ENCODE peak calls at places on chromosomes 3 and 15, in nine cellular contexts. One of them, this sample, is unnamed.
A peak's percentile ranks its signal among the peaks of the same experiment; 100 is the strongest.

GRCh38 chr3:64083588-64083974 is 60.3 kb upstream of the PSMD6 start:
- DNase-seq in psoas muscle: no peak
- DNase-seq in esophagus muscularis mucosa: no peak
- DNase-seq in neural progenitor cell: no peak
- DNase-seq in H9: no peak
- DNase-seq in Panc1: no peak
- DNase-seq in GM12878: no peak
- DNase-seq in effector memory CD4-positive, alpha-beta T cell: no peak
- DNase-seq in adrenal gland: no peak
- DNase-seq in this sample: no peak

GRCh38 chr3:177440456-177441105 is 243.3 kb upstream of the TBL1XR1 start:
- DNase-seq in psoas muscle: no peak
- DNase-seq in esophagus muscularis mucosa: no peak
- DNase-seq in neural progenitor cell: no peak
- DNase-seq in H9: no peak
- DNase-seq in Panc1: no peak
- DNase-seq in GM12878: no peak
- DNase-seq in effector memory CD4-positive, alpha-beta T cell: no peak
- DNase-seq in adrenal gland: no peak
- DNase-seq in this sample: no peak

GRCh38 chr15:65558336-65558735 is 28.1 kb downstream of the HACD3 start:
- DNase-seq in psoas muscle: no peak
- DNase-seq in esophagus muscularis mucosa: no peak
- DNase-seq in neural progenitor cell: no peak
- DNase-seq in H9: no peak
- DNase-seq in Panc1: no peak
- DNase-seq in GM12878: no peak
- DNase-seq in effector memory CD4-positive, alpha-beta T cell: no peak
- DNase-seq in adrenal gland: no peak
- DNase-seq in this sample: no peak

GRCh38 chr3:183460059-183461052 is 31.9 kb upstream of the MCF2L2 start:
- DNase-seq in psoas muscle: no peak
- DNase-seq in esophagus muscularis mucosa: no peak
- DNase-seq in neural progenitor cell: no peak
- DNase-seq in H9: no peak
- DNase-seq in Panc1: no peak
- DNase-seq in GM12878: no peak
- DNase-seq in effector memory CD4-positive, alpha-beta T cell: no peak
- DNase-seq in adrenal gland: no peak
- DNase-seq in this sample: no peak

GRCh38 chr3:168094877-168095610 is 680 bp downstream of the GOLIM4 start:
- DNase-seq in psoas muscle: peak; percentile 72
- DNase-seq in esophagus muscularis mucosa: no peak
- DNase-seq in neural progenitor cell: peak; percentile 82
- DNase-seq in H9: peak; percentile 72
- DNase-seq in Panc1: peak; percentile 28
- DNase-seq in GM12878: peak; percentile 30
- DNase-seq in effector memory CD4-positive, alpha-beta T cell: no peak
- DNase-seq in adrenal gland: peak; percentile 72
- DNase-seq in this sample: peak; percentile 64

GRCh38 chr15:76968310-76968709 is 26.6 kb upstream of the PSTPIP1 start:
- DNase-seq in psoas muscle: no peak
- DNase-seq in esophagus muscularis mucosa: no peak
- DNase-seq in neural progenitor cell: no peak
- DNase-seq in H9: no peak
- DNase-seq in Panc1: no peak
- DNase-seq in GM12878: no peak
- DNase-seq in effector memory CD4-positive, alpha-beta T cell: no peak
- DNase-seq in adrenal gland: no peak
- DNase-seq in this sample: no peak

GRCh38 chr3:8702560-8702959 is 31.0 kb upstream of the CAV3 start:
- DNase-seq in psoas muscle: no peak
- DNase-seq in esophagus muscularis mucosa: no peak
- DNase-seq in neural progenitor cell: peak; percentile 40
- DNase-seq in H9: peak; percentile 67
- DNase-seq in Panc1: no peak
- DNase-seq in GM12878: no peak
- DNase-seq in effector memory CD4-positive, alpha-beta T cell: no peak
- DNase-seq in adrenal gland: no peak
- DNase-seq in this sample: no peak

GRCh38 chr15:69298697-69299441 is at the start of gene PAQR5:
- DNase-seq in psoas muscle: peak; percentile 59
- DNase-seq in esophagus muscularis mucosa: no peak
- DNase-seq in neural progenitor cell: peak; percentile 59
- DNase-seq in H9: peak; percentile 54
- DNase-seq in Panc1: no peak
- DNase-seq in GM12878: no peak
- DNase-seq in effector memory CD4-positive, alpha-beta T cell: no peak
- DNase-seq in adrenal gland: peak; percentile 73
- DNase-seq in this sample: peak; percentile 25

GRCh38 chr3:53147161-53147902 is 13.7 kb upstream of the PRKCD start:
- DNase-seq in psoas muscle: no peak
- DNase-seq in esophagus muscularis mucosa: no peak
- DNase-seq in neural progenitor cell: no peak
- DNase-seq in H9: no peak
- DNase-seq in Panc1: no peak
- DNase-seq in GM12878: no peak
- DNase-seq in effector memory CD4-positive, alpha-beta T cell: no peak
- DNase-seq in adrenal gland: no peak
- DNase-seq in this sample: no peak

GRCh38 chr3:96059301-96059700 is 755.1 kb upstream of the EPHA6 start:
- DNase-seq in psoas muscle: no peak
- DNase-seq in esophagus muscularis mucosa: no peak
- DNase-seq in neural progenitor cell: no peak
- DNase-seq in H9: no peak
- DNase-seq in Panc1: no peak
- DNase-seq in GM12878: no peak
- DNase-seq in effector memory CD4-positive, alpha-beta T cell: no peak
- DNase-seq in adrenal gland: no peak
- DNase-seq in this sample: no peak

DNA sequence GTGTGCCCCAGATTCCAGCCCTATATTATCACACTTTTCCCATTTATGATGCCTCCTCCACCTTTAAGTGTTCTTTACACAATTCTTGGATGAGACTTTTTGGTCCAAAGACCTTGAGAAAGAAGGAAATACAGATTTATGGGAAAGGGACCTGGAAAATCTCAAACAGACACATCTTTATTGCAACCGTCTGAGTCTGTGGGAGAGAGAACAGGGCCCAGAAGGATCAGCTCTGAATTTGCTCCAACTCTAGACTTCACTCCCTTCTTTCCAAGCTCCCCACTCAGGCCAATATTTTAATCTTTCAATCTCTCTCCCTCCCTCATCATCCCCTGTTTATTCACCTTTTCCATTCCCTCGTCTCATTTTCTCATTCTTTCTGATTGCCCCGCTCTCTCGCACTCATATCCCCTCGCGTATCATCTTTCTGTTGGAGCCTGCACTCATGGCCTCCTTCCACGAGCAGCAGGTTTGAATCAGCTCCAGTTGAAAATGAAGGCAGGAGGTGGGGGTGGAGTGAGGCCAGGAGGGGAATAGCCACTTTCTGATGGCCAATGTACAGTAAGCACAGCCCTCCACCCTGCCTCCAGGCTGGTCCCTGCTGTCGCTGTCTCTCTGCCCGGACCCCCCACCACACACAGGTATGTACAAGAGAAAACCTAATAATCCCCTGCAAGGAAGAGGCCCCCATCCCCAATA is 63.6 kb upstream of the BOC start:
- DNase-seq in psoas muscle: no peak
- DNase-seq in esophagus muscularis mucosa: no peak
- DNase-seq in neural progenitor cell: no peak
- DNase-seq in H9: no peak
- DNase-seq in Panc1: no peak
- DNase-seq in GM12878: no peak
- DNase-seq in effector memory CD4-positive, alpha-beta T cell: no peak
- DNase-seq in adrenal gland: no peak
- DNase-seq in this sample: peak; percentile 30
- H3K4me1 ChIP-seq in psoas muscle: peaks cover 21% of the 10 kb centered on the region
- H3K4me1 ChIP-seq in esophagus muscularis mucosa: peaks cover 67% of the 10 kb centered on the region
- H3K4me1 ChIP-seq in neural progenitor cell: peaks cover 47% of the 10 kb centered on the region
- H3K4me1 ChIP-seq in H9: peaks cover 4% of the 10 kb centered on the region
- H3K4me1 ChIP-seq in Panc1: no peaks in the 10 kb centered on the region
- H3K4me1 ChIP-seq in GM12878: no peaks in the 10 kb centered on the region
- H3K4me1 ChIP-seq in effector memory CD4-positive, alpha-beta T cell: no peaks in the 10 kb centered on the region
- H3K4me1 ChIP-seq in adrenal gland: no peaks in the 10 kb centered on the region
- H3K4me1 ChIP-seq in this sample: peaks cover 32% of the 10 kb centered on the region

GRCh38 chr3:67601385-67601784 is 53.0 kb downstream of the SUCLG2 start:
- DNase-seq in psoas muscle: no peak
- DNase-seq in esophagus muscularis mucosa: no peak
- DNase-seq in neural progenitor cell: no peak
- DNase-seq in H9: no peak
- DNase-seq in Panc1: no peak
- DNase-seq in GM12878: no peak
- DNase-seq in effector memory CD4-positive, alpha-beta T cell: no peak
- DNase-seq in adrenal gland: no peak
- DNase-seq in this sample: no peak

GRCh38 chr3:67605377-67605776 is 49.0 kb downstream of the SUCLG2 start:
- DNase-seq in psoas muscle: no peak
- DNase-seq in esophagus muscularis mucosa: peak; percentile 5
- DNase-seq in neural progenitor cell: no peak
- DNase-seq in H9: no peak
- DNase-seq in Panc1: no peak
- DNase-seq in GM12878: no peak
- DNase-seq in effector memory CD4-positive, alpha-beta T cell: no peak
- DNase-seq in adrenal gland: no peak
- DNase-seq in this sample: no peak

GRCh38 chr3:67598814-67599556 is 55.4 kb downstream of the SUCLG2 start:
- DNase-seq in psoas muscle: no peak
- DNase-seq in esophagus muscularis mucosa: no peak
- DNase-seq in neural progenitor cell: no peak
- DNase-seq in H9: no peak
- DNase-seq in Panc1: no peak
- DNase-seq in GM12878: no peak
- DNase-seq in effector memory CD4-positive, alpha-beta T cell: no peak
- DNase-seq in adrenal gland: no peak
- DNase-seq in this sample: no peak

GRCh38 chr3:67601919-67602608 is 52.3 kb downstream of the SUCLG2 start:
- DNase-seq in psoas muscle: no peak
- DNase-seq in esophagus muscularis mucosa: no peak
- DNase-seq in neural progenitor cell: no peak
- DNase-seq in H9: no peak
- DNase-seq in Panc1: no peak
- DNase-seq in GM12878: no peak
- DNase-seq in effector memory CD4-positive, alpha-beta T cell: no peak
- DNase-seq in adrenal gland: no peak
- DNase-seq in this sample: no peak

DNA sequence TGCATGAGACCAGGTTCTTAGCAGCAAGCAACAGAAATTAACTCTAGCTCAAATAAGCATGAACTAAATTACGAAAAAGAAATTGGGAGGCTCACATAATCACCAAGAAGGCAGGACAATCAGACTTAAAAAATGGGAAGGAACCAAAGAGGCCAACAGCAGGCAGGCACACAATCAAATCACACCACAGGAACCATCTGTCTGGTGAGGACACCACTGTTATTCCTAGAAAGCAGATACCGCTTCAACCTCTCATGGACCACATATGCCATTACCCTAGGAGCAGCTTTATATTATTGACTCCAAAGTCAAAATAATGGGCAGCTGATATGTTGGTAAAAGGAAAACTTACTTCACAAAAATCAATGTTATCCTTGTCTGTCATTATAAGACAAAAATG is 51.6 kb downstream of the SUCLG2 start:
- DNase-seq in psoas muscle: no peak
- DNase-seq in esophagus muscularis mucosa: peak; percentile 14
- DNase-seq in neural progenitor cell: no peak
- DNase-seq in H9: no peak
- DNase-seq in Panc1: no peak
- DNase-seq in GM12878: no peak
- DNase-seq in effector memory CD4-positive, alpha-beta T cell: no peak
- DNase-seq in adrenal gland: no peak
- DNase-seq in this sample: no peak
- H3K4me1 ChIP-seq in psoas muscle: no peaks in the 10 kb centered on the region
- H3K4me1 ChIP-seq in esophagus muscularis mucosa: peaks cover 4% of the 10 kb centered on the region
- H3K4me1 ChIP-seq in neural progenitor cell: peaks cover 6% of the 10 kb centered on the region
- H3K4me1 ChIP-seq in H9: peaks cover 3% of the 10 kb centered on the region
- H3K4me1 ChIP-seq in Panc1: no peaks in the 10 kb centered on the region
- H3K4me1 ChIP-seq in GM12878: peaks cover 3% of the 10 kb centered on the region
- H3K4me1 ChIP-seq in effector memory CD4-positive, alpha-beta T cell: peaks cover 39% of the 10 kb centered on the region
- H3K4me1 ChIP-seq in adrenal gland: no peaks in the 10 kb centered on the region
- H3K4me1 ChIP-seq in this sample: peaks cover 14% of the 10 kb centered on the region

DNA sequence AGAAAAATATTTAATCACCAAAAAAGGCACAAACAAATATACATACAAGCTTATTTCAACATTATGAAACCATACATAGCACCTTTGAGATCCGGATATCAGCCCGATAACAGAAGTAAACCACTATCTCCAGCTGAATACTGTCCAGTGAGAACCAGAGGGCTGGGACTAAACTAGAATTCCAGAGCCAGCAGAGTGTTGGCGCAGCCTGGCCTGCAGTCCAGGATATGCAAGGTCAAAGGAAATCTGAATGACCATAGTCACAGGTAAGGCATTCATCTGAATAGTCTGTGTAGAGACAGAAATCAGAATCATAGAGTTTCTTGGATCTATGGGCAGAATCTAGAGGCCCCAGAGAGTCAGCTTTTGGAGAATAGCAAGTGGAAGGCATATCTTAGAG is 32.7 kb upstream of the TP63 start:
- DNase-seq in psoas muscle: no peak
- DNase-seq in esophagus muscularis mucosa: no peak
- DNase-seq in neural progenitor cell: no peak
- DNase-seq in H9: no peak
- DNase-seq in Panc1: no peak
- DNase-seq in GM12878: no peak
- DNase-seq in effector memory CD4-positive, alpha-beta T cell: no peak
- DNase-seq in adrenal gland: no peak
- DNase-seq in this sample: no peak
- H3K4me1 ChIP-seq in psoas muscle: no peaks in the 10 kb centered on the region
- H3K4me1 ChIP-seq in esophagus muscularis mucosa: no peaks in the 10 kb centered on the region
- H3K4me1 ChIP-seq in neural progenitor cell: no peaks in the 10 kb centered on the region
- H3K4me1 ChIP-seq in H9: no peaks in the 10 kb centered on the region
- H3K4me1 ChIP-seq in Panc1: no peaks in the 10 kb centered on the region
- H3K4me1 ChIP-seq in GM12878: no peaks in the 10 kb centered on the region
- H3K4me1 ChIP-seq in effector memory CD4-positive, alpha-beta T cell: no peaks in the 10 kb centered on the region
- H3K4me1 ChIP-seq in adrenal gland: no peaks in the 10 kb centered on the region
- H3K4me1 ChIP-seq in this sample: no peaks in the 10 kb centered on the region

DNA sequence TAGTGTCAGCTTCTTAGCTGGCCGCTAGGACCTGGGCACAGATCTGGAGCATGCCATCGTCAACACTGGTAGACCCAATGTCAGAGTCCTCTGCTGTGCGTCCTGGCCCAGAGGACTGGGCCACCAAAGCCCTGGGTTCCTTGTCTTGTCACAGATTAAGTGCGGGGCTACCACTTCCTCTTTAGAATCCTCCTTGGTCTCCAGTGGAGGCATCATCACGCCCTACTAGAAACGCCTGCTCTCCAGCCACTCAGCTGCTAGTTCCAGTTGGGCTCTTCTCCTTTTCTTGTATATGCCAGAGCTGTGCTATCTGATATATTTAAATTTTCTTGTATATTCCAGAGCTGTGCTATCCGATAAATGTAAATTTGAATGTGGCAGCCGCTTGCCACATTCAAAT is 11.2 kb downstream of the PPCDC start:
- DNase-seq in psoas muscle: no peak
- DNase-seq in esophagus muscularis mucosa: no peak
- DNase-seq in neural progenitor cell: no peak
- DNase-seq in H9: no peak
- DNase-seq in Panc1: no peak
- DNase-seq in GM12878: no peak
- DNase-seq in effector memory CD4-positive, alpha-beta T cell: no peak
- DNase-seq in adrenal gland: no peak
- DNase-seq in this sample: no peak
- H3K4me1 ChIP-seq in psoas muscle: peaks cover 22% of the 10 kb centered on the region
- H3K4me1 ChIP-seq in esophagus muscularis mucosa: peaks cover 25% of the 10 kb centered on the region
- H3K4me1 ChIP-seq in neural progenitor cell: peaks cover 3% of the 10 kb centered on the region
- H3K4me1 ChIP-seq in H9: peaks cover 3% of the 10 kb centered on the region
- H3K4me1 ChIP-seq in Panc1: peaks cover 3% of the 10 kb centered on the region
- H3K4me1 ChIP-seq in GM12878: peaks cover 40% of the 10 kb centered on the region
- H3K4me1 ChIP-seq in effector memory CD4-positive, alpha-beta T cell: peaks cover 2% of the 10 kb centered on the region
- H3K4me1 ChIP-seq in adrenal gland: peaks cover 18% of the 10 kb centered on the region
- H3K4me1 ChIP-seq in this sample: peaks cover 32% of the 10 kb centered on the region